ENCODE peak calls at places on chromosomes 2 and 18, in six cellular contexts. One of them, this sample, is unnamed.

GRCh38 chr2:219446101-219446504 is 11.5 kb downstream of the SPEG start:
- DNase-seq in BE2C: peak
- DNase-seq in cardiac muscle cell: peak
- DNase-seq in GM12865: no peak
- DNase-seq in neural crest cell: no peak
- DNase-seq in B cell: no peak
- DNase-seq in this sample: no peak

GRCh38 chr2:125736306-125736705 is 919.7 kb upstream of the GYPC start:
- DNase-seq in neural crest cell: no peak
- DNase-seq in BE2C: no peak
- DNase-seq in cardiac muscle cell: no peak
- DNase-seq in B cell: no peak
- DNase-seq in GM12865: no peak
- DNase-seq in this sample: no peak

GRCh38 chr2:26724004-26724750 is 31.7 kb downstream of the KCNK3 start:
- DNase-seq in BE2C: peak
- DNase-seq in neural crest cell: no peak
- DNase-seq in GM12865: no peak
- DNase-seq in B cell: no peak
- DNase-seq in cardiac muscle cell: peak
- DNase-seq in this sample: no peak

GRCh38 chr18:62258606-62259005 is 66.5 kb upstream of the TNFRSF11A start:
- DNase-seq in neural crest cell: no peak
- DNase-seq in B cell: no peak
- DNase-seq in GM12865: no peak
- DNase-seq in cardiac muscle cell: no peak
- DNase-seq in BE2C: no peak
- DNase-seq in this sample: no peak

GRCh38 chr2:174914894-174915760 is 90.1 kb downstream of the CHN1 start:
- DNase-seq in GM12865: no peak
- DNase-seq in BE2C: peak
- DNase-seq in neural crest cell: no peak
- DNase-seq in cardiac muscle cell: peak
- DNase-seq in B cell: no peak
- DNase-seq in this sample: no peak

GRCh38 chr2:99821572-99822369 is 320.6 kb downstream of the AFF3 start:
- DNase-seq in cardiac muscle cell: peak
- DNase-seq in B cell: no peak
- DNase-seq in BE2C: no peak
- DNase-seq in neural crest cell: no peak
- DNase-seq in GM12865: no peak
- DNase-seq in this sample: no peak

GRCh38 chr2:99659874-99660273 is 170.1 kb upstream of the REV1 start:
- DNase-seq in cardiac muscle cell: peak
- DNase-seq in neural crest cell: no peak
- DNase-seq in B cell: no peak
- DNase-seq in GM12865: no peak
- DNase-seq in BE2C: no peak
- DNase-seq in this sample: no peak

GRCh38 chr2:43051316-43051715 is 175.1 kb downstream of the ZFP36L2 start:
- DNase-seq in BE2C: no peak
- DNase-seq in B cell: no peak
- DNase-seq in neural crest cell: no peak
- DNase-seq in cardiac muscle cell: peak
- DNase-seq in GM12865: no peak
- DNase-seq in this sample: no peak

GRCh38 chr2:85605406-85606115 is 3.1 kb upstream of the TMEM150A start:
- DNase-seq in GM12865: no peak
- DNase-seq in neural crest cell: no peak
- DNase-seq in B cell: no peak
- DNase-seq in BE2C: no peak
- DNase-seq in cardiac muscle cell: peak
- DNase-seq in this sample: no peak

GRCh38 chr2:218074031-218074430 is 5.0 kb downstream of the RUFY4 start:
- DNase-seq in B cell: no peak
- DNase-seq in BE2C: peak
- DNase-seq in neural crest cell: peak
- DNase-seq in cardiac muscle cell: peak
- DNase-seq in GM12865: peak
- DNase-seq in this sample: peak

GRCh38 chr2:15298769-15299168 is 262.4 kb downstream of the NBAS start:
- DNase-seq in neural crest cell: no peak
- DNase-seq in GM12865: no peak
- DNase-seq in BE2C: no peak
- DNase-seq in cardiac muscle cell: peak
- DNase-seq in B cell: no peak
- DNase-seq in this sample: no peak

GRCh38 chr2:54092940-54093339 is 22.5 kb upstream of the ACYP2 start:
- DNase-seq in GM12865: peak
- DNase-seq in neural crest cell: no peak
- DNase-seq in B cell: no peak
- DNase-seq in cardiac muscle cell: no peak
- DNase-seq in BE2C: no peak
- DNase-seq in this sample: no peak

GRCh38 chr2:33278245-33278943 is 198.1 kb upstream of the RASGRP3 start:
- DNase-seq in B cell: no peak
- DNase-seq in GM12865: no peak
- DNase-seq in cardiac muscle cell: no peak
- DNase-seq in neural crest cell: no peak
- DNase-seq in BE2C: no peak
- DNase-seq in this sample: no peak

GRCh38 chr2:96114903-96115581 is 1.3 kb downstream of the ADRA2B start:
- DNase-seq in cardiac muscle cell: no peak
- DNase-seq in BE2C: no peak
- DNase-seq in B cell: no peak
- DNase-seq in neural crest cell: no peak
- DNase-seq in GM12865: no peak
- DNase-seq in this sample: no peak

GRCh38 chr2:221822416-221822815 is 250.3 kb upstream of the EPHA4 start:
- DNase-seq in neural crest cell: no peak
- DNase-seq in BE2C: no peak
- DNase-seq in GM12865: no peak
- DNase-seq in cardiac muscle cell: no peak
- DNase-seq in B cell: no peak
- DNase-seq in this sample: no peak

GRCh38 chr2:29393676-29394075 is 278.5 kb downstream of the CLIP4 start:
- DNase-seq in GM12865: no peak
- DNase-seq in B cell: no peak
- DNase-seq in BE2C: no peak
- DNase-seq in cardiac muscle cell: no peak
- DNase-seq in neural crest cell: no peak
- DNase-seq in this sample: no peak

GRCh38 chr2:144890828-144891227 is 370.9 kb upstream of the ZEB2 start:
- DNase-seq in neural crest cell: no peak
- DNase-seq in GM12865: peak
- DNase-seq in BE2C: no peak
- DNase-seq in B cell: no peak
- DNase-seq in cardiac muscle cell: peak
- DNase-seq in this sample: no peak

GRCh38 chr2:17164550-17164949 is 353.7 kb downstream of the RAD51AP2 start:
- DNase-seq in neural crest cell: no peak
- DNase-seq in B cell: no peak
- DNase-seq in cardiac muscle cell: no peak
- DNase-seq in BE2C: no peak
- DNase-seq in GM12865: no peak
- DNase-seq in this sample: no peak

GRCh38 chr2:211133766-211134165 is 577.4 kb downstream of the CPS1 start:
- DNase-seq in BE2C: no peak
- DNase-seq in GM12865: no peak
- DNase-seq in cardiac muscle cell: peak
- DNase-seq in neural crest cell: no peak
- DNase-seq in B cell: no peak
- DNase-seq in this sample: no peak

GRCh38 chr2:33342171-33342570 is 134.3 kb upstream of the RASGRP3 start:
- DNase-seq in neural crest cell: no peak
- DNase-seq in B cell: no peak
- DNase-seq in cardiac muscle cell: no peak
- DNase-seq in BE2C: no peak
- DNase-seq in GM12865: no peak
- DNase-seq in this sample: no peak

GRCh38 chr2:42924436-42924897 is 132.1 kb upstream of the HAAO start:
- DNase-seq in cardiac muscle cell: no peak
- DNase-seq in B cell: no peak
- DNase-seq in neural crest cell: no peak
- DNase-seq in BE2C: no peak
- DNase-seq in GM12865: no peak
- DNase-seq in this sample: no peak

GRCh38 chr2:132439703-132440398 is 23.2 kb downstream of the GPR39 start:
- DNase-seq in GM12865: no peak
- DNase-seq in cardiac muscle cell: no peak
- DNase-seq in neural crest cell: no peak
- DNase-seq in BE2C: no peak
- DNase-seq in B cell: no peak
- DNase-seq in this sample: no peak

GRCh38 chr2:105038383-105039061 is 653 bp downstream of the MRPS9 start:
- DNase-seq in BE2C: no peak
- DNase-seq in cardiac muscle cell: no peak
- DNase-seq in GM12865: no peak
- DNase-seq in B cell: no peak
- DNase-seq in neural crest cell: no peak
- DNase-seq in this sample: no peak

GRCh38 chr2:237556773-237557632 is 9.4 kb upstream of the PRLH start:
- DNase-seq in BE2C: no peak
- DNase-seq in B cell: no peak
- DNase-seq in neural crest cell: no peak
- DNase-seq in cardiac muscle cell: no peak
- DNase-seq in GM12865: peak
- DNase-seq in this sample: peak

GRCh38 chr2:8587920-8588830 is 93.7 kb upstream of the ID2 start:
- DNase-seq in B cell: no peak
- DNase-seq in GM12865: no peak
- DNase-seq in BE2C: no peak
- DNase-seq in cardiac muscle cell: no peak
- DNase-seq in neural crest cell: no peak
- DNase-seq in this sample: no peak

GRCh38 chr2:198308368-198308767 is 504.0 kb downstream of the PLCL1 start:
- DNase-seq in B cell: no peak
- DNase-seq in GM12865: no peak
- DNase-seq in neural crest cell: no peak
- DNase-seq in cardiac muscle cell: no peak
- DNase-seq in BE2C: no peak
- DNase-seq in this sample: no peak

DNA sequence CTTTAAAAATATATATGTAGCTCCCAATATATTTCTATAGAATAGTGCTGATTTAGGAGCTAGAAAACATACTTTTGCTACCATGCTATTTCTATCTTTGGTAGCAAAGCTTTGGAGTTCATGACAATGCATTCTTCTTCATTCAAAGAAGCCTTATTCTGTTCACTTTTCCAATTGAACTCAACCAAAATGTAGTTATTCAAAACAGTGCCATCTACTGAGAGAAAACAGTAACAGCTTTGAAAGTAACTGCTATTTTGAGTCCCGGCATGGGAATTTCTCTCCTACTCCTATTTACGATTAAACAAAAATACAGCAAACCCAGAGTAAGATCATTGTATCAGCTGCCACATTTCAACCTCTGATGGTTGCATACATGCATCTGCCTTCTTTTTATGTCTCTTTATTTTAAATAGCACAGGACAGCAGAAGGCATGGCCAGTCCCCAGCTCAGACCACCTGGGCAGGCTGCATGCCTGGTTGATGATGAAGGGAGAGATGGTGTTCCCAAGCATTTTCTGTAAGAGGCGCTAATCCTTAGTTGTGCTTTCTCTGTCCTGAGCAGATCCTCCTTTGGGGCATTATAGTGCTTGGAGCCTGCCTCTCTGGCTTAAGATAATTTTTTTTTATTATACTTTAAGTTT is 69.7 kb upstream of the SULT1C3 start:
- DNase-seq in BE2C: no peak
- DNase-seq in GM12865: peak
- DNase-seq in cardiac muscle cell: peak
- DNase-seq in B cell: no peak
- DNase-seq in neural crest cell: no peak
- DNase-seq in this sample: no peak
- TF ChIP-seq CTCF in BE2C: peak
- TF ChIP-seq CTCF in GM12865: peak
- TF ChIP-seq CTCF in cardiac muscle cell: peak
- TF ChIP-seq CTCF in B cell: peak
- TF ChIP-seq CTCF in neural crest cell: peak
- TF ChIP-seq CTCF in this sample: no peak

GRCh38 chr2:3827673-3828575 is 124.5 kb downstream of the DCDC2C start:
- DNase-seq in cardiac muscle cell: peak
- DNase-seq in BE2C: peak
- DNase-seq in neural crest cell: peak
- DNase-seq in GM12865: peak
- DNase-seq in B cell: no peak
- DNase-seq in this sample: peak
- TF ChIP-seq CTCF in cardiac muscle cell: peak
- TF ChIP-seq CTCF in BE2C: peak
- TF ChIP-seq CTCF in neural crest cell: peak
- TF ChIP-seq CTCF in GM12865: peak
- TF ChIP-seq CTCF in B cell: no peak
- TF ChIP-seq CTCF in this sample: peak

GRCh38 chr2:200888719-200889625 is at the start of the genes NIF3L1 and PPIL3:
- DNase-seq in cardiac muscle cell: peak
- DNase-seq in neural crest cell: peak
- DNase-seq in B cell: peak
- DNase-seq in BE2C: peak
- DNase-seq in GM12865: peak
- DNase-seq in this sample: peak
- TF ChIP-seq CTCF in cardiac muscle cell: no peak
- TF ChIP-seq CTCF in neural crest cell: no peak
- TF ChIP-seq CTCF in B cell: no peak
- TF ChIP-seq CTCF in BE2C: no peak
- TF ChIP-seq CTCF in GM12865: no peak
- TF ChIP-seq CTCF in this sample: no peak

GRCh38 chr2:120875431-120875830 is 139.8 kb downstream of the GLI2 start:
- DNase-seq in BE2C: no peak
- DNase-seq in B cell: no peak
- DNase-seq in cardiac muscle cell: no peak
- DNase-seq in neural crest cell: no peak
- DNase-seq in GM12865: no peak
- DNase-seq in this sample: no peak

GRCh38 chr2:120871881-120872620 is 136.4 kb downstream of the GLI2 start:
- DNase-seq in GM12865: no peak
- DNase-seq in cardiac muscle cell: no peak
- DNase-seq in neural crest cell: no peak
- DNase-seq in BE2C: no peak
- DNase-seq in B cell: no peak
- DNase-seq in this sample: no peak

GRCh38 chr2:120874876-120875275 is 139.2 kb downstream of the GLI2 start:
- DNase-seq in BE2C: no peak
- DNase-seq in B cell: no peak
- DNase-seq in GM12865: no peak
- DNase-seq in neural crest cell: no peak
- DNase-seq in cardiac muscle cell: no peak
- DNase-seq in this sample: no peak

GRCh38 chr2:120874401-120874821 is 138.7 kb downstream of the GLI2 start:
- DNase-seq in BE2C: no peak
- DNase-seq in neural crest cell: no peak
- DNase-seq in B cell: no peak
- DNase-seq in GM12865: no peak
- DNase-seq in cardiac muscle cell: no peak
- DNase-seq in this sample: no peak

GRCh38 chr2:120873958-120874357 is 138.3 kb downstream of the GLI2 start:
- DNase-seq in GM12865: no peak
- DNase-seq in BE2C: no peak
- DNase-seq in neural crest cell: no peak
- DNase-seq in B cell: no peak
- DNase-seq in cardiac muscle cell: no peak
- DNase-seq in this sample: no peak
- TF ChIP-seq CTCF in GM12865: no peak
- TF ChIP-seq CTCF in BE2C: no peak
- TF ChIP-seq CTCF in neural crest cell: no peak
- TF ChIP-seq CTCF in B cell: no peak
- TF ChIP-seq CTCF in cardiac muscle cell: no peak
- TF ChIP-seq CTCF in this sample: no peak

GRCh38 chr2:120958623-120959366 is 223.1 kb downstream of the GLI2 start:
- DNase-seq in BE2C: peak
- DNase-seq in neural crest cell: peak
- DNase-seq in B cell: no peak
- DNase-seq in GM12865: no peak
- DNase-seq in cardiac muscle cell: peak
- DNase-seq in this sample: no peak
- TF ChIP-seq CTCF in BE2C: peak
- TF ChIP-seq CTCF in neural crest cell: peak
- TF ChIP-seq CTCF in B cell: no peak
- TF ChIP-seq CTCF in GM12865: no peak
- TF ChIP-seq CTCF in cardiac muscle cell: peak
- TF ChIP-seq CTCF in this sample: no peak

This sample was measured in GM13976.